ENCODE peak calls at places on chromosomes 5 and 9, in ten cellular contexts. W is WTC11; Y is AG09319; C is body of pancreas; L is RWPE1; K is CD4-positive, alpha-beta T cell; I is progenitor cell of endocrine pancreas; U is IMR-90; E is neural crest cell; A is nephron progenitor cell. M is an unnamed sample.

GRCh38 chr9:129815278-129815677 is 8.7 kb downstream of the TOR1A start:
- DNase-seq in K (no peak), E (no peak), Y (no peak), U (no peak), C (no peak), W (no peak), A (no peak), L (no peak), I (no peak), M (no peak)

GRCh38 chr9:98187926-98188325 is 4.5 kb downstream of the CORO2A start:
- DNase-seq in Y (no peak), U (no peak), W (no peak), A (no peak), I (no peak), E (no peak), L (peak; percentile 41), K (no peak), C (no peak), M (no peak)

GRCh38 chr9:136474974-136475865 is 7.6 kb downstream of the SEC16A start:
- DNase-seq in Y (no peak), E (no peak), A (no peak), U (no peak), L (no peak), W (no peak), I (no peak), K (no peak), C (no peak), M (no peak)

GRCh38 chr9:135905380-135906282 is 1.7 kb downstream of the CAMSAP1 start:
- DNase-seq in K (peak; percentile 42), L (peak; percentile 76), Y (no peak), E (no peak), I (no peak), U (peak; percentile 38), A (no peak), C (peak; percentile 33), W (no peak), M (no peak)

GRCh38 chr5:157611571-157612067 is 36.0 kb upstream of the ADAM19 start:
- DNase-seq in C (no peak), E (no peak), A (no peak), I (no peak), L (no peak), K (no peak), U (no peak), W (no peak), Y (no peak), M (no peak)

GRCh38 chr5:50966986-50967385 is 300.5 kb downstream of the PARP8 start:
- DNase-seq in E (no peak), I (no peak), U (no peak), A (no peak), C (no peak), L (no peak), K (no peak), W (no peak), Y (no peak), M (no peak)

GRCh38 chr5:157540707-157541451 is 34.7 kb downstream of the ADAM19 start:
- DNase-seq in I (no peak), U (peak; percentile 84), L (no peak), C (no peak), E (no peak), K (no peak), A (no peak), Y (no peak), W (no peak), M (no peak)

GRCh38 chr5:180718810-180719453 is 20.9 kb downstream of the OR2Y1 start:
- DNase-seq in Y (peak; percentile 2), I (peak; percentile 12), A (peak; percentile 27), E (peak; percentile 49), L (peak; percentile 36), U (peak; percentile 31), K (no peak), W (no peak), C (peak; percentile 13), M (no peak)

GRCh38 chr9:125985998-125986655 is 239.0 kb downstream of the PBX3 start:
- DNase-seq in L (no peak), W (no peak), U (no peak), Y (no peak), C (no peak), I (no peak), K (peak; percentile 14), E (no peak), A (no peak), M (peak; percentile 49)

GRCh38 chr5:68915079-68915478 is 178.7 kb upstream of the SLC30A5 start:
- DNase-seq in L (no peak), E (no peak), K (no peak), W (no peak), C (no peak), Y (no peak), I (no peak), A (no peak), U (no peak), M (no peak)
- TF ChIP-seq CTCF in L (no peak), E (no peak), K (no peak), W (no peak), C (no peak), Y (no peak), I (no peak), A (no peak), U (no peak), M (no peak)

GRCh38 chr9:123727332-123727731 is 202.6 kb downstream of the DENND1A start:
- DNase-seq in A (no peak), K (no peak), C (no peak), Y (no peak), U (peak; percentile 47), E (no peak), I (no peak), W (no peak), L (no peak), M (no peak)

GRCh38 chr9:123722378-123722777 is 207.5 kb downstream of the DENND1A start:
- DNase-seq in C (no peak), Y (no peak), A (no peak), U (no peak), K (no peak), W (no peak), E (no peak), L (no peak), I (no peak), M (no peak)

GRCh38 chr9:123723135-123723875 is 206.6 kb downstream of the DENND1A start:
- DNase-seq in U (no peak), E (no peak), C (no peak), A (no peak), I (no peak), Y (no peak), L (no peak), K (no peak), W (no peak), M (no peak)

GRCh38 chr9:123725389-123725788 is 204.5 kb downstream of the DENND1A start:
- DNase-seq in U (peak; percentile 13), W (peak; percentile 28), Y (peak; percentile 16), K (no peak), C (no peak), L (no peak), A (peak; percentile 39), E (peak; percentile 4), I (no peak), M (no peak)

DNA sequence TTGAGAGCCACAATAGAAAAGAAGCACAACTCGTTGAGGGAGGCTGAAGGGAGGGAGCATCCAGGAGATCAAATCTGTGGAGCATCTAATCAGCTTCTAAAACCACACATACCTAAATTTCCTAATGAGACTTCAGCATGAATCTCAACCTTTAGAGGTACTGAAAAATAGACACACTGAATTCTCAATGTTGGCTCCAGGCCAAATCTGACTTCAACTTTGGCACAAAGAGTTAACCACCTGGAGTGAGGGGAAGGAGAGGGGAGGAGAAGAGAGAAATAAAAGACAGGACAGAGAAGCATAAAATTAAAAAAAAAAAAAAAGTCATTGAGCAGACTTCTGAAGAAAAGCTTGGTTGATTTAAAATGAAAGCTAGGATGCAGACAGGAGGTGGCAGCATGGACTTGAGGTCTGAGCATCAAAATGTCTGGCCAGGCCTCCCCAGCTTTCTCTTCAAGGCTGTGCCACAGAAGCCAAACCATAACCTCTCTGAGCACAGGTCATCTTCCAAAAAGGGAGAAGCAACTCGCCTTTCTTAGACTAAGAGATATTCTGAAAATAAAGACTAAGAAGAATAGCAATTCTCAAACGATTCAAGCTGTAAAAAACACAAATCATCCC is 205.6 kb downstream of the DENND1A start:
- DNase-seq in A (no peak), U (peak; percentile 57), I (no peak), E (no peak), C (no peak), K (no peak), W (no peak), L (no peak), Y (no peak), M (no peak)
- TF ChIP-seq CTCF in A (no peak), U (peak; percentile 41), I (no peak), E (no peak), C (peak; percentile 2), K (no peak), W (no peak), L (no peak), Y (peak; percentile 20), M (no peak)

GRCh38 chr9:103789686-103790085 is 304.4 kb upstream of the SMC2 start:
- DNase-seq in K (no peak), U (no peak), I (no peak), W (no peak), Y (no peak), C (no peak), E (no peak), L (peak; percentile 42), A (no peak), M (no peak)
- TF ChIP-seq CTCF in K (no peak), U (no peak), I (peak; percentile 55), W (no peak), Y (peak; percentile 18), C (no peak), E (peak; percentile 54), L (peak; percentile 45), A (peak; percentile 27), M (peak; percentile 56)

GRCh38 chr5:40665902-40666301 is 13.8 kb upstream of the PTGER4 start:
- DNase-seq in W (no peak), U (no peak), A (no peak), L (no peak), K (no peak), I (no peak), C (no peak), E (no peak), Y (no peak), M (no peak)

GRCh38 chr5:40672440-40672839 is 7.3 kb upstream of the PTGER4 start:
- DNase-seq in L (no peak), C (no peak), W (no peak), K (no peak), E (no peak), I (no peak), A (no peak), U (no peak), Y (no peak), M (no peak)

GRCh38 chr5:40669606-40670005 is 10.1 kb upstream of the PTGER4 start:
- DNase-seq in E (no peak), L (no peak), W (no peak), I (no peak), K (no peak), Y (no peak), U (no peak), C (no peak), A (no peak), M (no peak)

GRCh38 chr5:40667171-40667663 is 12.5 kb upstream of the PTGER4 start:
- DNase-seq in W (no peak), Y (no peak), K (no peak), A (no peak), E (no peak), I (no peak), U (no peak), L (no peak), C (no peak), M (no peak)

DNA sequence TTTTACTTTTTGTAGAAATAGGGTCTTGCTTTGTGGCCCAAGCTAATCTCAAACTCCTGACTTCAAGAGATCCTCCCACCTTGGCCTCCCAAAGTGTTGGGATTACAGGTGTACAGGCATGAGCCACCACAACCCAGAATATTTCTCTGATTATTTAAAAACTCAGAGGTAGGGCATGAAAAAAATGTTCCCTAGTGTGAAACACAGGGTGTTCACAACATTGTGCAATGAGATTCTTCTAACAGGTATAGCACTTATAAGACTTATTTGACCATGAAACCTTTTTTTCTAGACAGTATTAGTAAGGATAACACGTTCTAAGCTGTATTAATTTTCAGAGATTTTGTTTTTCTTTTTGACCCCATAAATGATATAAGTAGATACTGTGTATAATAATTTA is 13.1 kb upstream of the PTGER4 start:
- DNase-seq in Y (no peak), A (no peak), I (no peak), U (no peak), C (no peak), K (no peak), E (no peak), W (no peak), L (no peak), M (no peak)
- TF ChIP-seq CTCF in Y (no peak), A (no peak), I (no peak), U (no peak), C (no peak), K (no peak), E (no peak), W (no peak), L (no peak), M (no peak)

M was measured in type B pancreatic cell.